ENCODE peak calls at places on chromosomes 11 and 22, in seven cellular contexts. G, M, H, Y, F, W and Q are unnamed samples. For H3K36me3 and H3K9me3, the result is how much of the 10 kb centered on the place peaks cover.

GRCh38 chr22:39300198-39300830 is 19.1 kb downstream of the RPL3 start:
- DNase-seq in F (no peak), H (peak), W (no peak), M (peak), Y (no peak), G (peak), Q (no peak)

GRCh38 chr11:112355726-112356125 is 95.1 kb upstream of the PLET1 start:
- DNase-seq in G (no peak), W (no peak), F (peak), H (no peak), Y (no peak), M (peak), Q (no peak)

GRCh38 chr11:44633641-44634040 is 68.2 kb downstream of the CD82 start:
- DNase-seq in W (no peak), M (no peak), Y (no peak), H (no peak), G (peak), F (peak), Q (no peak)

GRCh38 chr11:76787911-76788596 is 4.9 kb downstream of the TSKU start:
- DNase-seq in H (peak), Y (no peak), M (peak), W (no peak), G (no peak), F (no peak), Q (no peak)

GRCh38 chr11:8342821-8343681 is 79.4 kb upstream of the LMO1 start:
- DNase-seq in H (no peak), F (no peak), W (no peak), M (no peak), G (no peak), Y (no peak), Q (no peak)

GRCh38 chr22:23223566-23224317 is 43.4 kb downstream of the BCR start:
- DNase-seq in W (no peak), H (no peak), Y (no peak), G (no peak), F (no peak), M (no peak), Q (no peak)

GRCh38 chr11:19576054-19576453 is 136.6 kb upstream of the NAV2 start:
- DNase-seq in F (no peak), M (peak), H (no peak), Y (no peak), W (no peak), G (no peak), Q (no peak)

GRCh38 chr11:8018742-8019631 is 31.9 kb downstream of the EIF3F start:
- DNase-seq in Y (peak), W (peak), M (peak), H (peak), F (peak), G (no peak), Q (no peak)

GRCh38 chr11:5658318-5658717 is 26.6 kb downstream of the TRIM5 start:
- DNase-seq in Y (no peak), F (no peak), H (no peak), M (no peak), W (no peak), G (no peak), Q (no peak)

GRCh38 chr11:111591187-111591960 is 10.9 kb upstream of the SIK2 start:
- DNase-seq in M (no peak), Y (no peak), F (no peak), G (peak), H (no peak), W (no peak), Q (no peak)

GRCh38 chr22:36371920-36372319 is 15.8 kb downstream of the MYH9 start:
- DNase-seq in M (no peak), Y (no peak), W (no peak), F (no peak), G (no peak), H (no peak), Q (no peak)
- H3K36me3 ChIP-seq in M (under half), Y (under half), W (under half), F (under half), G (half or more), H (under half), Q (under half)

GRCh38 chr11:23769214-23769613 is 727.6 kb upstream of the LUZP2 start:
- DNase-seq in G (no peak), W (no peak), H (no peak), M (no peak), Y (no peak), F (no peak), Q (no peak)

GRCh38 chr11:23767576-23767975 is 729.3 kb upstream of the LUZP2 start:
- DNase-seq in G (no peak), F (no peak), Y (no peak), W (no peak), M (no peak), H (no peak), Q (no peak)

GRCh38 chr11:23765862-23766261 is 731.0 kb upstream of the LUZP2 start:
- DNase-seq in H (no peak), Y (no peak), M (peak), W (no peak), G (no peak), F (no peak), Q (no peak)

GRCh38 chr11:23764285-23764684 is 732.6 kb upstream of the LUZP2 start:
- DNase-seq in H (no peak), Y (no peak), M (no peak), F (no peak), G (no peak), W (no peak), Q (no peak)
- H3K9me3 ChIP-seq in H (under half), Y (under half), M (under half), F (under half), G (under half), W (under half), Q (under half)

DNA sequence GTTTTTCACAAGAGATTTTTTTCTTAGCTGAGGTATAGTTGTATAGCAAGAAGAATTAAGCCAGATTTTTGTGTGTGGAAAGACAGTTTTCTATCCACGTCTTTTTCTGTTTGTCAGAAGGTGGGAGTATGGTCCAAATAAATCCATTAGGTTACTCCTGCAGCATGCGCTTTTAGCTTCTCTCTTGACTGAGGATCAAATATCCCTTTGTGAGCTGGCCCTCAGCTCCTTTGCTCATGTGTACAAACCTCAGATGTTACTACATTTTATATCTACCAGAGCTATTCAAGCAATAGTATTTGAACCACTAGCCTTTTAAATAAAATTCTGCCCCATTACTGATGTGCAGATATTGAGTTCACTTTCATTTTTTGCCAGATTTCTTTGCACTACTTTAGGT is 8.8 kb upstream of the SIDT2 start:
- DNase-seq in H (no peak), F (no peak), W (no peak), G (no peak), Y (no peak), M (no peak), Q (no peak)
- H3K36me3 ChIP-seq in H (half or more), F (under half), W (under half), G (half or more), Y (under half), M (under half), Q (half or more)

GRCh38 chr22:34001701-34002466 is 81.6 kb upstream of the LARGE1 start:
- DNase-seq in F (no peak), G (no peak), W (no peak), Y (peak), H (no peak), M (no peak), Q (no peak)
- H3K9me3 ChIP-seq in F (under half), G (under half), W (under half), Y (under half), H (under half), M (under half), Q (under half)